ENCODE peak calls at places on chromosomes 16 and 17, in seven cellular contexts. L is heart right ventricle; I is stromal cell of bone marrow; P is LoVo; V is A549; Y is GM12891; E is stimulated activated CD8-positive, alpha-beta memory T cell treated with anti-CD3 and anti-CD28 coated beads, Interleukin-4, amount 100 ng/mL, for 48 hours. Q is an unnamed sample.

GRCh38 chr16:85015481-85016177 is 4.3 kb upstream of the ZDHHC7 start:
- DNase-seq in L (no peak), I (no peak), P (no peak), V (no peak), Y (no peak), E (no peak), Q (no peak)

GRCh38 chr17:80804466-80804865 is 187.2 kb upstream of the CHMP6 start:
- DNase-seq in L (no peak), I (no peak), P (no peak), V (no peak), Y (no peak), E (no peak), Q (no peak)

GRCh38 chr16:3864562-3864961 is 16.0 kb downstream of the CREBBP start:
- DNase-seq in L (no peak), I (no peak), P (no peak), V (no peak), Y (no peak), E (no peak), Q (no peak)

GRCh38 chr16:16850274-16850673 is 471.3 kb downstream of the NPIPA7 start:
- DNase-seq in L (no peak), I (no peak), P (no peak), V (no peak), Y (no peak), E (no peak), Q (no peak)

GRCh38 chr16:30766206-30766921 is 4.2 kb downstream of the RNF40 start:
- DNase-seq in L (no peak), I (no peak), P (no peak), V (no peak), Y (no peak), E (no peak), Q (no peak)

GRCh38 chr17:79713391-79713790 is 17.4 kb upstream of the ENPP7 start:
- DNase-seq in L (no peak), I (no peak), P (no peak), V (no peak), Y (no peak), E (no peak), Q (no peak)

GRCh38 chr17:73521376-73521775 is 122.9 kb downstream of the SDK2 start:
- DNase-seq in L (no peak), I (no peak), P (no peak), V (no peak), Y (no peak), E (no peak), Q (no peak)

GRCh38 chr17:40793800-40794199 is 6.0 kb downstream of the KRT28 start:
- DNase-seq in L (no peak), I (no peak), P (no peak), V (no peak), Y (no peak), E (no peak), Q (no peak)

GRCh38 chr16:74770826-74771526 is 3.6 kb downstream of the FA2H start:
- DNase-seq in L (no peak), I (no peak), P (no peak), V (no peak), Y (no peak), E (no peak), Q (no peak)

GRCh38 chr17:50063516-50064252 is 7.8 kb downstream of the ITGA3 start:
- DNase-seq in L (no peak), I (no peak), P (no peak), V (no peak), Y (no peak), E (no peak), Q (no peak)

GRCh38 chr16:87855852-87856715 is 13.2 kb downstream of the SLC7A5 start:
- DNase-seq in L (peak), I (peak), P (no peak), V (no peak), Y (no peak), E (peak), Q (peak)

GRCh38 chr16:19696312-19696711 is 21.7 kb downstream of the KNOP1 start:
- DNase-seq in L (peak), I (peak), P (peak), V (no peak), Y (no peak), E (peak), Q (no peak)

GRCh38 chr16:24471616-24472015 is 67.8 kb upstream of the RBBP6 start:
- DNase-seq in L (no peak), I (no peak), P (no peak), V (no peak), Y (no peak), E (no peak), Q (no peak)

GRCh38 chr17:78933959-78934568 is 8.9 kb upstream of the TIMP2 start:
- DNase-seq in L (peak), I (peak), P (peak), V (peak), Y (no peak), E (no peak), Q (no peak)

GRCh38 chr17:82874011-82874835 is 34.4 kb upstream of the ZNF750 start:
- DNase-seq in L (no peak), I (no peak), P (no peak), V (no peak), Y (no peak), E (no peak), Q (no peak)

GRCh38 chr17:79747508-79748295 is 17.0 kb downstream of the ENPP7 start:
- DNase-seq in L (no peak), I (no peak), P (no peak), V (no peak), Y (no peak), E (no peak), Q (peak)

GRCh38 chr17:57459286-57459915 is 203.1 kb downstream of the MSI2 start:
- DNase-seq in L (no peak), I (no peak), P (peak), V (peak), Y (no peak), E (peak), Q (no peak)

GRCh38 chr17:18182190-18182977 is 1.2 kb upstream of the ALKBH5 start:
- DNase-seq in L (peak), I (no peak), P (no peak), V (no peak), Y (no peak), E (peak), Q (no peak)

GRCh38 chr16:72085002-72085401 is 8.4 kb downstream of the TXNL4B start:
- DNase-seq in L (peak), I (no peak), P (no peak), V (no peak), Y (no peak), E (no peak), Q (no peak)

GRCh38 chr16:27217256-27217655 is 13.9 kb downstream of the KDM8 start:
- DNase-seq in L (no peak), I (no peak), P (no peak), V (peak), Y (no peak), E (no peak), Q (no peak)

GRCh38 chr17:42289863-42290165 is 1.5 kb downstream of the STAT5A start:
- DNase-seq in L (no peak), I (no peak), P (no peak), V (no peak), Y (no peak), E (peak), Q (no peak)

GRCh38 chr17:74514632-74515035 is 16.6 kb downstream of the CD300LB start:
- DNase-seq in L (no peak), I (no peak), P (no peak), V (peak), Y (no peak), E (peak), Q (peak)

GRCh38 chr16:65278874-65279273 is 157.0 kb upstream of the CDH11 start:
- DNase-seq in L (no peak), I (no peak), P (peak), V (no peak), Y (no peak), E (no peak), Q (no peak)

GRCh38 chr16:89923640-89924297 is 627 bp downstream of the TUBB3 start:
- DNase-seq in L (no peak), I (no peak), P (no peak), V (no peak), Y (no peak), E (no peak), Q (no peak)

GRCh38 chr16:381788-382717 is at the start of gene PGAP6:
- DNase-seq in L (peak), I (no peak), P (peak), V (no peak), Y (peak), E (peak), Q (peak)

GRCh38 chr16:85661131-85662035 is 27.4 kb downstream of the GINS2 start:
- DNase-seq in L (no peak), I (no peak), P (no peak), V (no peak), Y (peak), E (no peak), Q (no peak)

GRCh38 chr16:84349852-84350565 is 18.3 kb upstream of the ATP2C2 start:
- DNase-seq in L (no peak), I (no peak), P (no peak), V (no peak), Y (no peak), E (no peak), Q (no peak)

GRCh38 chr16:61926766-61927165 is 109.5 kb downstream of the CDH8 start:
- DNase-seq in L (no peak), I (no peak), P (no peak), V (no peak), Y (no peak), E (no peak), Q (no peak)

GRCh38 chr17:9298135-9298534 is 276.8 kb downstream of the NTN1 start:
- DNase-seq in L (no peak), I (no peak), P (no peak), V (no peak), Y (no peak), E (no peak), Q (no peak)

GRCh38 chr16:89431158-89431584 is 59.2 kb downstream of the ANKRD11 start:
- DNase-seq in L (no peak), I (peak), P (no peak), V (peak), Y (no peak), E (no peak), Q (no peak)

GRCh38 chr17:2101448-2102257 is 46.8 kb downstream of the HIC1 start:
- DNase-seq in L (peak), I (no peak), P (peak), V (no peak), Y (no peak), E (peak), Q (no peak)

GRCh38 chr17:43399839-43400328 is 1.1 kb downstream of the ARL4D start:
- DNase-seq in L (no peak), I (no peak), P (no peak), V (no peak), Y (no peak), E (no peak), Q (no peak)

GRCh38 chr16:2388139-2388874 is 40.9 kb upstream of the CCNF start:
- DNase-seq in L (no peak), I (no peak), P (no peak), V (no peak), Y (no peak), E (no peak), Q (no peak)

GRCh38 chr16:81796035-81796434 is 16.9 kb downstream of the PLCG2 start:
- DNase-seq in L (no peak), I (no peak), P (no peak), V (no peak), Y (no peak), E (no peak), Q (no peak)

GRCh38 chr17:59287452-59287851 is 44.0 kb upstream of the YPEL2 start:
- DNase-seq in L (no peak), I (peak), P (no peak), V (no peak), Y (no peak), E (no peak), Q (no peak)

GRCh38 chr17:5911919-5912318 is 158.3 kb upstream of the WSCD1 start:
- DNase-seq in L (no peak), I (no peak), P (no peak), V (no peak), Y (no peak), E (no peak), Q (no peak)

Q was measured in GM13977.